ENCODE peak calls at places on chromosomes 7 and 10, in seven cellular contexts. U is A172, P is HCEC 1CT, L is AG08396, M is NCI-H82, K is substantia nigra, Q is mucosa of gallbladder. S is an unnamed sample.

GRCh38 chr7:143258830-143259229 is 4.4 kb upstream of the GSTK1 start:
- DNase-seq in L (no peak), P (no peak), M (no peak), K (no peak), U (no peak), Q (no peak), S (no peak)

GRCh38 chr7:142328551-142328950 is 70.7 kb upstream of the PRSS58 start:
- DNase-seq in K (no peak), L (no peak), Q (no peak), P (no peak), U (no peak), M (peak), S (peak)

GRCh38 chr10:131929122-131929845 is 28.5 kb downstream of the PPP2R2D start:
- DNase-seq in U (no peak), P (no peak), Q (no peak), M (peak), K (no peak), L (no peak), S (no peak)

GRCh38 chr7:4037877-4038276 is 644.2 kb upstream of the FOXK1 start:
- DNase-seq in M (no peak), Q (no peak), K (no peak), P (no peak), L (no peak), U (no peak), S (no peak)

GRCh38 chr10:119480667-119481066 is 61.9 kb downstream of the RGS10 start:
- DNase-seq in K (no peak), M (no peak), Q (no peak), L (no peak), U (peak), P (no peak), S (no peak)

GRCh38 chr7:106425017-106425719 is 140.4 kb upstream of the NAMPT start:
- DNase-seq in U (peak), M (no peak), P (peak), Q (peak), K (no peak), L (peak), S (peak)

GRCh38 chr10:74163313-74164068 is 12.5 kb downstream of the ADK start:
- DNase-seq in U (no peak), M (no peak), L (no peak), P (peak), Q (no peak), K (no peak), S (no peak)

GRCh38 chr7:45888185-45888992 is at the start of gene IGFBP1:
- DNase-seq in M (peak), L (peak), K (no peak), Q (no peak), U (no peak), P (no peak), S (peak)

GRCh38 chr7:100122067-100122466 is 2.6 kb downstream of the CNPY4 start:
- DNase-seq in Q (peak), M (no peak), P (no peak), K (no peak), L (no peak), U (no peak), S (no peak)

GRCh38 chr7:107564553-107565298 is 955 bp downstream of the DUS4L start:
- DNase-seq in K (no peak), P (peak), Q (no peak), M (no peak), L (peak), U (peak), S (no peak)

GRCh38 chr10:56178210-56178609 is 182.8 kb downstream of the ZWINT start:
- DNase-seq in M (no peak), Q (no peak), K (no peak), P (no peak), L (no peak), U (peak), S (no peak)

GRCh38 chr7:23333671-23334246 is 34.6 kb downstream of the MALSU1 start:
- DNase-seq in K (no peak), Q (no peak), M (no peak), L (peak), P (peak), U (peak), S (no peak)

GRCh38 chr10:33746878-33747277 is 412.4 kb upstream of the NRP1 start:
- DNase-seq in U (no peak), K (no peak), Q (no peak), M (no peak), P (peak), L (no peak), S (no peak)

GRCh38 chr10:122279725-122280141 is 8.6 kb downstream of the BTBD16 start:
- DNase-seq in M (peak), U (no peak), Q (no peak), P (peak), K (no peak), L (peak), S (peak)

GRCh38 chr10:66917104-66917503 is 8.7 kb upstream of the LRRTM3 start:
- DNase-seq in P (no peak), L (no peak), Q (no peak), K (no peak), M (no peak), U (no peak), S (no peak)

S was measured in testis.